ENCODE peak calls at places on chromosomes 6 and 20, in six cellular contexts. O is HCT116, C is fibroblast of villous mesenchyme, H is heart right ventricle, F is epithelial cell of esophagus, B is fibroblast of lung. Z is an unnamed sample.

GRCh38 chr6:121349596-121349995 is 15.3 kb upstream of the TBC1D32 start:
- DNase-seq in O (no peak), B (no peak), C (no peak), F (no peak), H (no peak), Z (no peak)

GRCh38 chr6:134047673-134048072 is 4.8 kb downstream of the SLC2A12 start:
- DNase-seq in B (no peak), F (no peak), H (peak), O (no peak), C (no peak), Z (no peak)

GRCh38 chr6:152271681-152272464 is 365.3 kb downstream of the SYNE1 start:
- DNase-seq in B (peak), C (peak), F (peak), H (peak), O (no peak), Z (peak)

GRCh38 chr20:32068174-32068573 is 16.1 kb downstream of the HCK start:
- DNase-seq in F (no peak), B (no peak), O (no peak), H (no peak), C (no peak), Z (no peak)

GRCh38 chr6:108673602-108674001 is 112.9 kb downstream of the FOXO3 start:
- DNase-seq in F (peak), C (no peak), H (no peak), B (no peak), O (peak), Z (no peak)

GRCh38 chr6:149164199-149164745 is 153.2 kb upstream of the TAB2 start:
- DNase-seq in O (no peak), F (no peak), C (no peak), B (no peak), H (no peak), Z (peak)

GRCh38 chr20:62885046-62885445 is 23.4 kb upstream of the TCFL5 start:
- DNase-seq in H (no peak), O (no peak), B (no peak), F (no peak), C (no peak), Z (no peak)

GRCh38 chr6:82843291-82843885 is 222.3 kb downstream of the UBE3D start:
- DNase-seq in C (no peak), H (no peak), F (no peak), B (no peak), O (no peak), Z (peak)

GRCh38 chr20:59147197-59147596 is 16.4 kb upstream of the ZNF831 start:
- DNase-seq in H (peak), C (no peak), F (no peak), O (no peak), B (no peak), Z (no peak)

GRCh38 chr6:27866370-27867050 is 45.7 kb downstream of the OR2B2 start:
- DNase-seq in C (peak), F (peak), H (no peak), B (peak), O (no peak), Z (peak)

GRCh38 chr20:1664911-1665310 is 7.3 kb upstream of the SIRPG start:
- DNase-seq in F (no peak), C (no peak), B (no peak), O (no peak), H (no peak), Z (no peak)

GRCh38 chr6:104728444-104728843 is 131.3 kb downstream of the HACE1 start:
- DNase-seq in H (no peak), C (peak), F (no peak), B (peak), O (no peak), Z (peak)

GRCh38 chr20:37598611-37599342 is 71.1 kb upstream of the BLCAP start:
- DNase-seq in B (no peak), H (no peak), C (no peak), F (peak), O (no peak), Z (no peak)

GRCh38 chr6:20789162-20789561 is 254.9 kb downstream of the CDKAL1 start:
- DNase-seq in B (peak), F (peak), O (no peak), H (no peak), C (peak), Z (peak)

GRCh38 chr20:63744574-63745423 is 5.2 kb downstream of the SLC2A4RG start:
- DNase-seq in O (no peak), F (no peak), B (no peak), C (no peak), H (no peak), Z (no peak)

GRCh38 chr6:100879317-100879716 is 1.8 kb downstream of the ASCC3 start:
- DNase-seq in O (no peak), H (no peak), B (no peak), F (no peak), C (no peak), Z (no peak)

GRCh38 chr6:10584607-10585006 is 63.5 kb downstream of the GCNT2 start:
- DNase-seq in O (no peak), H (no peak), B (no peak), F (no peak), C (no peak), Z (no peak)

GRCh38 chr6:10588562-10589428 is 67.6 kb downstream of the GCNT2 start:
- DNase-seq in B (no peak), O (no peak), C (no peak), F (no peak), H (no peak), Z (no peak)

GRCh38 chr6:10587694-10588392 is 66.7 kb downstream of the GCNT2 start:
- DNase-seq in O (no peak), H (peak), C (no peak), B (peak), F (no peak), Z (peak)

GRCh38 chr6:10585232-10585887 is 64.2 kb downstream of the GCNT2 start:
- DNase-seq in O (no peak), C (no peak), F (no peak), H (no peak), B (peak), Z (no peak)

DNA sequence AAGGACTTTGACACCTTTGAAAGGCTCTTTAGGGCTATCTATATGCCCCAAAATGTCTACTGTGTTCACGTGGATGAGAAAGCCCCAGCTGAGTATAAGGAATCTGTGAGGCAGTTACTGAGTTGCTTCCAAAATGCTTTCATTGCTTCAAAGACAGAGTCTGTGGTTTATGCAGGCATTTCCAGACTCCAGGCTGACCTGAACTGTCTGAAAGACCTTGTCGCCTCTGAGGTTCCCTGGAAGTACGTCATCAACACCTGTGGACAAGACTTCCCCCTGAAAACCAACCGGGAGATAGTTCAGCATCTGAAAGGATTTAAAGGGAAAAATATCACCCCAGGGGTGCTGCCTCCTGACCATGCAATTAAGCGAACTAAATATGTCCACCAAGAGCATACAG is 65.2 kb downstream of the GCNT2 start:
- DNase-seq in H (no peak), F (no peak), B (peak), O (no peak), C (no peak), Z (no peak)
- H3K4me3 ChIP-seq in H (peak), F (no peak), B (no peak), O (no peak), C (no peak), Z (no peak)

GRCh38 chr6:51618563-51618962 is 468.9 kb downstream of the PKHD1 start:
- DNase-seq in H (no peak), F (peak), C (no peak), B (no peak), O (no peak), Z (no peak)
- TF ChIP-seq CTCF in H (no peak), F (peak), C (no peak), B (no peak), O (peak), Z (no peak)

GRCh38 chr6:36131517-36132220 is 1.4 kb downstream of the MAPK13 start:
- DNase-seq in F (peak), C (peak), O (no peak), B (peak), H (no peak), Z (peak)
- H3K4me3 ChIP-seq in F (peak), C (peak), O (peak), B (no peak), H (no peak), Z (peak)

DNA sequence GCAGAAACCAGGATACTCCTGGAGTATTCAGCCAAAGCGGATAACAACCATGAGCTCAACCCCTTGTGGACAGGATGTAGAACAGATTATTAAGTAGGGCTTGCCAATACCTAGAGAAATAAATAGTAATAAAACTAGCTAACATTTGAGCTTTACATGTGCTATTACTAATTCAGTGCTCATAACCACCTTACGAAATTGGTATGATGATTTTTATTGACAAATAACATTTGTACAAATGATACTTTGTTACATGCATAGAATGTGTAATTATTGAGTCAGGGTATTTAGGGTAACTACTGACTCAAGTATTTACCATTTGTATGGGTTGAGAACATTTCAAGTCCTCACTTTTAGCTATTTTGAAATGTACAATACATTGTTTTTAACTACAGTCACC is 287.9 kb downstream of the CDC5L start:
- DNase-seq in C (no peak), H (no peak), B (no peak), F (peak), O (no peak), Z (no peak)
- TF ChIP-seq CTCF in C (no peak), H (no peak), B (no peak), F (no peak), O (no peak), Z (no peak)

GRCh38 chr6:7540595-7540994 is 876 bp upstream of the DSP start:
- DNase-seq in C (no peak), B (peak), F (peak), O (no peak), H (peak), Z (peak)
- H3K4me3 ChIP-seq in C (peak), B (no peak), F (peak), O (peak), H (peak), Z (peak)

GRCh38 chr6:46407785-46408530 is 83.3 kb downstream of the RCAN2 start:
- DNase-seq in B (no peak), F (no peak), H (no peak), O (no peak), C (peak), Z (no peak)

GRCh38 chr6:46412662-46413061 is 78.6 kb downstream of the RCAN2 start:
- DNase-seq in F (no peak), C (no peak), H (no peak), B (no peak), O (no peak), Z (no peak)

GRCh38 chr6:46407246-46407645 is 84.0 kb downstream of the RCAN2 start:
- DNase-seq in O (no peak), H (no peak), C (peak), B (no peak), F (no peak), Z (no peak)

GRCh38 chr6:46411798-46412197 is 79.5 kb downstream of the RCAN2 start:
- DNase-seq in O (no peak), F (no peak), H (no peak), B (no peak), C (no peak), Z (no peak)

GRCh38 chr6:46410330-46410953 is 80.8 kb downstream of the RCAN2 start:
- DNase-seq in C (peak), O (peak), B (peak), H (peak), F (peak), Z (peak)
- TF ChIP-seq CTCF in C (peak), O (peak), B (peak), H (peak), F (peak), Z (peak)

GRCh38 chr6:41467627-41468404 is 78.4 kb upstream of the FOXP4 start:
- DNase-seq in O (no peak), B (no peak), H (no peak), C (no peak), F (no peak), Z (no peak)
- H3K4me3 ChIP-seq in O (no peak), B (no peak), H (no peak), C (no peak), F (no peak), Z (no peak)